ENCODE peak calls at places on chromosomes 4 and X, in ten cellular contexts. T, W, L, F, X, V, J, U, Q and H are unnamed samples.

GRCh38 chr4:54005475-54005874 is 58.9 kb downstream of the CHIC2 start:
- DNase-seq in T (no peak), W (no peak), L (no peak), F (no peak), X (no peak), V (no peak), J (no peak), U (no peak), Q (peak; percentile 37), H (no peak)

GRCh38 chr4:189979196-189980047 is 38.8 kb downstream of the FRG1 start:
- DNase-seq in T (no peak), W (peak; percentile 1), L (no peak), F (no peak), X (no peak), V (no peak), J (no peak), U (no peak), Q (no peak), H (no peak)

GRCh38 chr4:159508917-159509500 is 406.1 kb downstream of the RAPGEF2 start:
- DNase-seq in T (no peak), W (no peak), L (no peak), F (no peak), X (no peak), V (no peak), J (no peak), U (no peak), Q (no peak), H (no peak)

GRCh38 chr4:183424109-183424751 is 20.2 kb upstream of the CDKN2AIP start:
- DNase-seq in T (no peak), W (no peak), L (no peak), F (no peak), X (peak; percentile 71), V (no peak), J (no peak), U (no peak), Q (no peak), H (no peak)

GRCh38 chrX:72609313-72609712 is 36.7 kb upstream of the HDAC8 start:
- DNase-seq in T (no peak), W (peak; percentile 25), L (no peak), F (no peak), X (no peak), V (no peak), J (peak; percentile 11), U (peak; percentile 31), Q (no peak), H (no peak)

GRCh38 chrX:15694968-15695451 is 30.4 kb upstream of the CLTRN start:
- DNase-seq in T (no peak), W (no peak), L (no peak), F (no peak), X (no peak), V (no peak), J (no peak), U (no peak), Q (no peak), H (no peak)

GRCh38 chrX:11100281-11101035 is 10.7 kb upstream of the HCCS start:
- DNase-seq in T (peak; percentile 23), W (peak; percentile 69), L (peak; percentile 0), F (peak; percentile 8), X (peak; percentile 20), V (no peak), J (peak; percentile 76), U (peak; percentile 73), Q (peak; percentile 6), H (peak; percentile 25)

GRCh38 chr4:188005561-188005960 is 10.0 kb downstream of the ZFP42 start:
- DNase-seq in T (no peak), W (no peak), L (no peak), F (no peak), X (no peak), V (no peak), J (no peak), U (no peak), Q (peak; percentile 83), H (no peak)

GRCh38 chr4:71732066-71732465 is 51.8 kb downstream of the GC start:
- DNase-seq in T (no peak), W (no peak), L (no peak), F (no peak), X (no peak), V (no peak), J (no peak), U (no peak), Q (no peak), H (no peak)

GRCh38 chr4:117773067-117773946 is 261.0 kb upstream of the NDST3 start:
- DNase-seq in T (no peak), W (no peak), L (no peak), F (no peak), X (peak; percentile 16), V (no peak), J (no peak), U (no peak), Q (no peak), H (no peak)